ENCODE peak calls at places on chromosomes 2 and 18, in nine cellular contexts. E is heart right ventricle, V is AG04450, A is A549, P is fibroblast of the aortic adventitia, T is bronchial epithelial cell, D is progenitor cell of endocrine pancreas, R is fibroblast of mammary gland, C is AG09309. Z is an unnamed sample.

GRCh38 chr2:106107509-106108131 is 86.5 kb downstream of the UXS1 start:
- DNase-seq in E (no peak), V (no peak), A (peak; percentile 13), P (peak; percentile 42), T (peak; percentile 52), D (no peak), R (peak; percentile 35), C (peak; percentile 39), Z (peak; percentile 75)

GRCh38 chr2:58099097-58099769 is 52.6 kb downstream of the VRK2 start:
- DNase-seq in E (no peak), V (no peak), A (no peak), P (no peak), T (no peak), D (no peak), R (no peak), C (no peak), Z (no peak)

GRCh38 chr2:237996041-237996593 is 29.3 kb downstream of the UBE2F start:
- DNase-seq in E (no peak), V (peak; percentile 44), A (no peak), P (peak; percentile 59), T (no peak), D (no peak), R (peak; percentile 64), C (peak; percentile 66), Z (no peak)

GRCh38 chr18:76923485-76924085 is 101.2 kb downstream of the ZNF236 start:
- DNase-seq in E (no peak), V (no peak), A (peak; percentile 61), P (peak; percentile 12), T (peak; percentile 24), D (no peak), R (peak; percentile 36), C (no peak), Z (no peak)

GRCh38 chr2:60629263-60629662 is 75.8 kb upstream of the BCL11A start:
- DNase-seq in E (no peak), V (no peak), A (no peak), P (no peak), T (no peak), D (no peak), R (no peak), C (no peak), Z (no peak)

GRCh38 chr2:159098815-159099455 is 130.5 kb downstream of the TANC1 start:
- DNase-seq in E (no peak), V (no peak), A (no peak), P (peak; percentile 61), T (peak; percentile 84), D (no peak), R (no peak), C (no peak), Z (no peak)

GRCh38 chr2:109208071-109208950 is 79.3 kb downstream of the SH3RF3 start:
- DNase-seq in E (no peak), V (peak; percentile 44), A (peak; percentile 29), P (peak; percentile 34), T (no peak), D (no peak), R (peak; percentile 88), C (no peak), Z (no peak)

GRCh38 chr2:58655152-58655551 is 414.0 kb upstream of the FANCL start:
- DNase-seq in E (no peak), V (no peak), A (no peak), P (no peak), T (no peak), D (no peak), R (no peak), C (no peak), Z (no peak)

GRCh38 chr2:11355194-11356053 is 11.0 kb upstream of the ROCK2 start:
- DNase-seq in E (no peak), V (no peak), A (no peak), P (no peak), T (no peak), D (no peak), R (no peak), C (no peak), Z (no peak)

GRCh38 chr18:73793386-73793785 is 354.2 kb downstream of the FBXO15 start:
- DNase-seq in E (no peak), V (peak; percentile 2), A (no peak), P (peak; percentile 84), T (peak; percentile 74), D (no peak), R (peak; percentile 8), C (peak; percentile 32), Z (no peak)

DNA sequence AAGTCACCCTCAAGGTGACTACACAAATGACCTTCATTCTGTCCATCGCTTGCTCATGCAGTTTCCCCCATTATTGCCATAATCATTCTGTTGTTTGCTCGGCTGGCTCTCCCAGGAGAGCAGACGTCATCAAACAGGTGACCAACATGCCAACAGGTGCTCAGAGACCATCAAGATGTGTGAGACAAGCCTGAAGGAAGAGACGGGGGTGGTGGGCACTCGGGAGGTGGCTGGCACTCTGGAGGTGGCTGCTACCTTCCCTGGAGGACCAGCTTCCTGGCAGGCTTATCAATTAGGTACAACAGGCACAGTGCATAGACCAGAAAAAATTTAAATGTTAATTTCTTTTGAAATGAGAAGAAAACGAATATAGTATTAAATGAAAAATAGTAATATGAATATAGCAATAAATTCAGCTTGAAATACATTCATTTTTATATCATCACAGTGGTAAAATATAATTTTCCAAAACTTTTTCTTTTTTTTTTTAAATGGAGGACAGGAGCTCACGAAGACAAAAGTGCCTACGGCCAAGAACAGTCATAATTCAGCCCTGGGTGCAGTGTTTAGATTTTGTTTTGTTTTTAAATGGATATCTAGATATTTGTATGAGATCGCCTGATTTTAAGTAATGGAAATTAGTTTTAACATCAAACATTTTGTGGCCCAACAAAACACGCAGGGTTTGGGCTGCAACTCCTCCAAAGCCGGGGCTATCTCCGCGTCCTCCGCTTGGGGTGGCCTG is 16.9 kb upstream of the HAAO start:
- DNase-seq in E (no peak), V (no peak), A (no peak), P (no peak), T (peak; percentile 47), D (no peak), R (peak; percentile 79), C (peak; percentile 25), Z (no peak)
- TF ChIP-seq CTCF in E (no peak), V (peak; percentile 21), A (no peak), P (peak; percentile 47), T (peak; percentile 20), D (no peak), R (peak; percentile 15), C (peak; percentile 24), Z (no peak)

GRCh38 chr2:152466041-152466440 is 131.1 kb downstream of the FMNL2 start:
- DNase-seq in E (no peak), V (no peak), A (peak; percentile 43), P (no peak), T (peak; percentile 61), D (no peak), R (no peak), C (no peak), Z (peak; percentile 22)
- TF ChIP-seq CTCF in E (no peak), V (no peak), A (peak; percentile 22), P (no peak), T (no peak), D (no peak), R (no peak), C (no peak), Z (no peak)

GRCh38 chr2:219279151-219279915 is at the start of gene DNAJB2:
- DNase-seq in E (peak; percentile 99), V (peak; percentile 99), A (peak; percentile 97), P (peak; percentile 99), T (peak; percentile 97), D (peak; percentile 91), R (peak; percentile 99), C (peak; percentile 96), Z (peak; percentile 100)

GRCh38 chr2:219280682-219281081 is 1.5 kb downstream of the DNAJB2 start:
- DNase-seq in E (no peak), V (no peak), A (no peak), P (no peak), T (no peak), D (no peak), R (no peak), C (no peak), Z (no peak)

GRCh38 chr2:219281588-219281987 is 2.4 kb downstream of the DNAJB2 start:
- DNase-seq in E (no peak), V (no peak), A (no peak), P (no peak), T (no peak), D (no peak), R (no peak), C (no peak), Z (no peak)

GRCh38 chr2:219278655-219279150 is 463 bp upstream of the DNAJB2 start:
- DNase-seq in E (no peak), V (no peak), A (no peak), P (no peak), T (no peak), D (no peak), R (no peak), C (no peak), Z (no peak)

DNA sequence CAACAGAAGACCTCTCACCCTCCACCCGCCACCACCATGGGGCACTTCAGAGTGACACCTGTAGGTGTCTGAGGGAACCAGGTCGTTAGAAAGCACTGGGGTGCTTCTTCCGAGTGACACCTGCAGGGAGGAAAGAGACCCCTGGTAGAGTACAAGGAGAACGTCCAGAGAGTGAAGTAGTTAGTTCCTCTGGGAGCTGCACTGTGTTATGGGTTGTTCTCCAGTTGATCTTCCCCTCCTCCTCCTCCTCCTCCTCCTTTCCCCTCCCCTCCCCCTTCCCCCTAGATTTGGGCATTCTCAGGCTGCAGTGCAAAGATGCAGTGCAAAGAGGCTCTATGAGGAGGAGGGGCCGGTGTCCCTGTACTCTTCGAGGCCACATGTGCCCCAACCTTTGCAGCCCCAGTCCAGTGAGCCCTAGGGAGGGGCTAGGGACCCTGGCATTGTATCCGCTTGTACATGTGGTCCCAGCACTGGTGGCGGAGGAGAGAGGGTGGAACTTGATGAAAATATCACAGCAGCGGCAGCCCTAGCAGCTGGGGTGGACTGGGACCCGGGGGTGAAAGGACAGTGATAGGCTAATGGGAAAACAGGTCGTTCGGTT is 850 bp downstream of the DNAJB2 start:
- DNase-seq in E (no peak), V (no peak), A (no peak), P (no peak), T (no peak), D (no peak), R (no peak), C (no peak), Z (no peak)
- TF ChIP-seq CTCF in E (no peak), V (no peak), A (no peak), P (no peak), T (no peak), D (peak; percentile 16), R (no peak), C (no peak), Z (peak; percentile 2)

GRCh38 chr2:156189143-156189542 is 143.4 kb downstream of the NR4A2 start:
- DNase-seq in E (no peak), V (no peak), A (no peak), P (no peak), T (no peak), D (no peak), R (no peak), C (no peak), Z (no peak)

GRCh38 chr2:156191547-156191946 is 141.0 kb downstream of the NR4A2 start:
- DNase-seq in E (no peak), V (no peak), A (no peak), P (no peak), T (peak; percentile 31), D (no peak), R (peak; percentile 34), C (no peak), Z (no peak)

GRCh38 chr2:156189584-156189983 is 142.9 kb downstream of the NR4A2 start:
- DNase-seq in E (no peak), V (no peak), A (no peak), P (no peak), T (no peak), D (no peak), R (no peak), C (no peak), Z (no peak)

GRCh38 chr2:156190532-156190931 is 142.0 kb downstream of the NR4A2 start:
- DNase-seq in E (no peak), V (no peak), A (no peak), P (no peak), T (no peak), D (no peak), R (no peak), C (no peak), Z (no peak)

GRCh38 chr2:156192468-156192867 is 140.1 kb downstream of the NR4A2 start:
- DNase-seq in E (no peak), V (no peak), A (no peak), P (peak; percentile 8), T (peak; percentile 12), D (no peak), R (peak; percentile 7), C (no peak), Z (no peak)
- TF ChIP-seq CTCF in E (peak; percentile 28), V (peak; percentile 25), A (peak; percentile 20), P (no peak), T (peak; percentile 21), D (no peak), R (peak; percentile 27), C (peak; percentile 15), Z (no peak)